ENCODE peak calls at places on chromosome 9, in eight cellular contexts. M, I, T, U, N, Y, Q and E are unnamed samples.

GRCh38 chr9:109194157-109194556 is 27.1 kb upstream of the FRRS1L start:
- DNase-seq in U (no peak), I (no peak), Y (no peak), M (no peak), N (no peak), Q (no peak), T (no peak), E (no peak)

GRCh38 chr9:90970603-90971002 is 169.0 kb downstream of the SYK start:
- DNase-seq in Q (no peak), T (no peak), N (no peak), U (no peak), Y (no peak), M (no peak), I (no peak), E (no peak)

GRCh38 chr9:137295313-137296213 is 6.5 kb downstream of the NRARP start:
- DNase-seq in I (peak), U (no peak), M (peak), N (no peak), Y (no peak), Q (no peak), T (no peak), E (peak)

GRCh38 chr9:126051446-126052130 is 275.0 kb upstream of the MVB12B start:
- DNase-seq in N (no peak), I (peak), Q (no peak), T (no peak), M (no peak), Y (no peak), U (peak), E (peak)

GRCh38 chr9:124662561-124662960 is 108.5 kb downstream of the NR6A1 start:
- DNase-seq in I (no peak), Q (no peak), N (no peak), U (no peak), T (no peak), Y (no peak), M (no peak), E (no peak)

GRCh38 chr9:25677301-25678146 is 720 bp downstream of the TUSC1 start:
- DNase-seq in M (peak), N (peak), T (peak), Y (peak), Q (peak), I (peak), U (peak), E (peak)

GRCh38 chr9:69200071-69200470 is 26.0 kb downstream of the TJP2 start:
- DNase-seq in Y (no peak), T (peak), U (no peak), M (no peak), I (no peak), N (no peak), Q (no peak), E (peak)

GRCh38 chr9:111752455-111752854 is 42.3 kb downstream of the SHOC1 start:
- DNase-seq in M (no peak), Y (no peak), Q (no peak), N (no peak), I (no peak), U (no peak), T (peak), E (no peak)

GRCh38 chr9:27473135-27473534 is 51.0 kb upstream of the IFNK start:
- DNase-seq in I (peak), T (no peak), N (no peak), Y (peak), M (no peak), Q (peak), U (peak), E (peak)

GRCh38 chr9:98142182-98142924 is 23.3 kb upstream of the TRIM14 start:
- DNase-seq in Q (no peak), I (peak), Y (no peak), U (no peak), T (no peak), M (no peak), N (no peak), E (no peak)

GRCh38 chr9:137034709-137035506 is 3.0 kb upstream of the FUT7 start:
- DNase-seq in Q (peak), T (peak), Y (no peak), N (peak), I (peak), U (peak), M (peak), E (peak)

GRCh38 chr9:4939118-4939561 is 45.9 kb upstream of the JAK2 start:
- DNase-seq in I (no peak), M (no peak), U (no peak), N (no peak), Q (no peak), Y (no peak), T (no peak), E (no peak)

GRCh38 chr9:4934976-4935672 is 49.9 kb upstream of the JAK2 start:
- DNase-seq in T (peak), Q (no peak), I (no peak), M (no peak), Y (no peak), U (no peak), N (no peak), E (no peak)

GRCh38 chr9:4936277-4936676 is 48.8 kb upstream of the JAK2 start:
- DNase-seq in N (no peak), I (no peak), Q (no peak), T (no peak), Y (no peak), M (no peak), U (no peak), E (no peak)

GRCh38 chr9:4937436-4937835 is 47.6 kb upstream of the JAK2 start:
- DNase-seq in U (no peak), Q (no peak), N (no peak), Y (no peak), M (no peak), I (no peak), T (no peak), E (no peak)

GRCh38 chr9:4936823-4937222 is 48.2 kb upstream of the JAK2 start:
- DNase-seq in Y (no peak), M (no peak), I (no peak), N (no peak), T (no peak), U (no peak), Q (no peak), E (no peak)
- H3K4me3 ChIP-seq in Y (no peak), M (no peak), I (no peak), N (no peak), T (no peak), U (no peak), Q (no peak), E (no peak)

GRCh38 chr9:110258671-110259070 is 2.4 kb upstream of the TXN start:
- DNase-seq in N (no peak), M (no peak), T (no peak), I (no peak), U (no peak), Y (no peak), Q (no peak), E (no peak)

GRCh38 chr9:110257097-110257955 is 1.0 kb upstream of the TXN start:
- DNase-seq in Q (peak), U (no peak), N (no peak), M (peak), T (no peak), I (no peak), Y (no peak), E (no peak)

GRCh38 chr9:110256392-110257096 is at the start of gene TXN:
- DNase-seq in U (peak), M (peak), Q (peak), T (peak), I (peak), Y (peak), N (peak), E (peak)

GRCh38 chr9:110259566-110259965 is 3.3 kb upstream of the TXN start:
- DNase-seq in Y (no peak), I (no peak), N (no peak), T (no peak), Q (no peak), U (no peak), M (no peak), E (no peak)

DNA sequence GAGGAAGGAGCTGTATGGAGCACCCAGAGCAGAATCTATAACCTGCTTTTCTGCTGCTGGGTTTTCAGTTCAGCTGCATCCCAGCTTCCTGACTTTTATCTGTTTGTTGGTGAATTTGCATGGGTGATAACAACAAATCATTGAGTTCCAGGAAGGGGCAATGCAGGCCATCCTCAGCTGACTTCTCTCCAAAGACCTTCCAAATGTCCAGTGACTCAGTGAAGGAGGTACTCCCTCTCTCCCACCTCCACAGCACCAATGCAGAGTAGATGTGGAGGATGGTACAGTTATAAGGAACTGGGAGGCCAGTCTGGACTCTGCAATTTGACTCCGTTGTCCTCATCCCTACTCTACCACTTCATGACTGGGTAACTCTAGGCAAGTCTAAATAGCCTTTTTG is 1.7 kb upstream of the TXN start:
- DNase-seq in I (no peak), M (no peak), U (no peak), Y (no peak), Q (no peak), T (no peak), N (no peak), E (no peak)
- H3K4me3 ChIP-seq in I (no peak), M (no peak), U (no peak), Y (no peak), Q (no peak), T (no peak), N (no peak), E (no peak)

DNA sequence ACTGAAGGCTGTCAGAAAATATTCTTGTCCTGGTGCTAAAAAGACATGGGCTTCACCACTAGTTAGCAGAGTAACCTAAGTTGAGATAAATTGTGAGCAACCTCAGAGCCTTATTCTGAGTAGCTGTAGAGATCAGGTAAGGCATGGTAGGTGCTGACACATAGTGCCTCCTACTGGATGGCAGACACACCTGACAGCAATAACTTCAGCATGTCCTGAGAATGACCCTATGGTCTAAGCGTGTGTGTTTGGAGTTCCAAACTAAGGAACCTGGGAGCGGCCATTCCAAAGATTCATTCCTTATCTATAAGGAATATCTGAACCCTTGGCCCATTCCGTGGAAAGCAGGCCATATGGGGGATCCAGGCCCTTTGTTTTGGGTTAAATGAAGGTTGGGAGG is 46.0 kb downstream of the SLC28A3 start:
- DNase-seq in I (no peak), N (no peak), M (no peak), Y (no peak), U (no peak), Q (no peak), T (no peak), E (no peak)
- H3K4me3 ChIP-seq in I (no peak), N (no peak), M (no peak), Y (no peak), U (no peak), Q (no peak), T (no peak), E (no peak)

DNA sequence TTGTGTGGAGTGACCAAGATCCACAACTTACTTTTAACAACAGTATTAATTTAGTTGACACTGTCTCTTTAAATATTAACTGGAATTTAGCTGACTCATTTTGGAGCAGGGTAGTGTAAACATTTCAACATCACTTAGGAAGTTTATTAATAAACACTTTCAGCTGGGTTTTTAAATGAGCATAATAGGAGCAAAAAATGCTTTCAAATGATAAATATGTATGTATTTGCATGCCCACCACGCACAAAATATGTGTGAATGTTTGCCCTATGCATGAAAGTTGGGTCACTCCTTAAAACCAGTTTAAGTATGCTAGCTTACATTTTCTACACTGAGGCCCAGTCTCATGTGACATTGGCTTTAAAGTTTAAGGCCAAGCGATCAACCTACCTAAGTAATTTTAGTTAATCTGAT is 2.9 kb downstream of the ZFAND5 start:
- DNase-seq in M (no peak), I (no peak), Y (no peak), T (peak), N (no peak), U (no peak), Q (no peak), E (no peak)
- H3K4me3 ChIP-seq in M (peak), I (peak), Y (peak), T (peak), N (peak), U (peak), Q (peak), E (peak)

GRCh38 chr9:5838884-5839571 is 6.1 kb upstream of the ERMP1 start:
- DNase-seq in I (no peak), N (no peak), Q (no peak), T (peak), U (no peak), M (peak), Y (no peak), E (no peak)
- H3K4me3 ChIP-seq in I (no peak), N (no peak), Q (no peak), T (no peak), U (no peak), M (no peak), Y (no peak), E (no peak)